ENCODE peak calls at places on chromosomes 11 and 22, in eight cellular contexts. One of them, this sample, is unnamed.

GRCh38 chr11:115054541-115055538 is 376.5 kb downstream of the NXPE2 start:
- DNase-seq in kidney: no peak
- DNase-seq in HCT116: no peak
- DNase-seq in GM23338: no peak
- DNase-seq in psoas muscle: no peak
- DNase-seq in breast epithelium: no peak
- DNase-seq in AG04450: no peak
- DNase-seq in tibial artery: no peak
- DNase-seq in this sample: no peak

GRCh38 chr11:57205046-57205671 is 23.4 kb downstream of the LRRC55 start:
- DNase-seq in kidney: no peak
- DNase-seq in HCT116: no peak
- DNase-seq in GM23338: peak
- DNase-seq in psoas muscle: peak
- DNase-seq in breast epithelium: no peak
- DNase-seq in AG04450: no peak
- DNase-seq in tibial artery: no peak
- DNase-seq in this sample: no peak

GRCh38 chr11:79249341-79249993 is 191.4 kb downstream of the TENM4 start:
- DNase-seq in kidney: no peak
- DNase-seq in HCT116: no peak
- DNase-seq in GM23338: no peak
- DNase-seq in psoas muscle: no peak
- DNase-seq in breast epithelium: no peak
- DNase-seq in AG04450: no peak
- DNase-seq in tibial artery: no peak
- DNase-seq in this sample: no peak

GRCh38 chr11:75349540-75350116 is 1.8 kb downstream of the ARRB1 start:
- DNase-seq in kidney: peak
- DNase-seq in HCT116: no peak
- DNase-seq in GM23338: no peak
- DNase-seq in psoas muscle: peak
- DNase-seq in breast epithelium: no peak
- DNase-seq in AG04450: no peak
- DNase-seq in tibial artery: peak
- DNase-seq in this sample: no peak

GRCh38 chr11:130706572-130706971 is 209.7 kb downstream of the SNX19 start:
- DNase-seq in kidney: no peak
- DNase-seq in HCT116: no peak
- DNase-seq in GM23338: no peak
- DNase-seq in psoas muscle: no peak
- DNase-seq in breast epithelium: no peak
- DNase-seq in AG04450: no peak
- DNase-seq in tibial artery: no peak
- DNase-seq in this sample: no peak

GRCh38 chr11:107631043-107631442 is 40.1 kb downstream of the ELMOD1 start:
- DNase-seq in kidney: no peak
- DNase-seq in HCT116: no peak
- DNase-seq in GM23338: no peak
- DNase-seq in psoas muscle: no peak
- DNase-seq in breast epithelium: no peak
- DNase-seq in AG04450: no peak
- DNase-seq in tibial artery: no peak
- DNase-seq in this sample: no peak

GRCh38 chr22:39405346-39406085 is 5.9 kb downstream of the TAB1 start:
- DNase-seq in kidney: peak
- DNase-seq in HCT116: no peak
- DNase-seq in GM23338: no peak
- DNase-seq in psoas muscle: peak
- DNase-seq in breast epithelium: no peak
- DNase-seq in AG04450: no peak
- DNase-seq in tibial artery: no peak
- DNase-seq in this sample: no peak

GRCh38 chr22:49524362-49524761 is 303.3 kb downstream of the BRD1 start:
- DNase-seq in kidney: no peak
- DNase-seq in HCT116: no peak
- DNase-seq in GM23338: no peak
- DNase-seq in psoas muscle: no peak
- DNase-seq in breast epithelium: no peak
- DNase-seq in AG04450: no peak
- DNase-seq in tibial artery: no peak
- DNase-seq in this sample: no peak

GRCh38 chr22:44870021-44870420 is 117.6 kb downstream of the ARHGAP8 start:
- DNase-seq in kidney: peak
- DNase-seq in HCT116: peak
- DNase-seq in GM23338: peak
- DNase-seq in psoas muscle: no peak
- DNase-seq in breast epithelium: no peak
- DNase-seq in AG04450: no peak
- DNase-seq in tibial artery: no peak
- DNase-seq in this sample: peak

GRCh38 chr22:50626856-50627451 is 998 bp downstream of the ARSA start:
- DNase-seq in kidney: peak
- DNase-seq in HCT116: no peak
- DNase-seq in GM23338: no peak
- DNase-seq in psoas muscle: peak
- DNase-seq in breast epithelium: peak
- DNase-seq in AG04450: no peak
- DNase-seq in tibial artery: no peak
- DNase-seq in this sample: peak

GRCh38 chr11:117134431-117134830 is 9.7 kb upstream of the PAFAH1B2 start:
- DNase-seq in kidney: no peak
- DNase-seq in HCT116: no peak
- DNase-seq in GM23338: no peak
- DNase-seq in psoas muscle: no peak
- DNase-seq in breast epithelium: no peak
- DNase-seq in AG04450: no peak
- DNase-seq in tibial artery: no peak
- DNase-seq in this sample: peak

GRCh38 chr11:122173587-122173986 is 57.6 kb upstream of the BLID start:
- DNase-seq in kidney: no peak
- DNase-seq in HCT116: no peak
- DNase-seq in GM23338: no peak
- DNase-seq in psoas muscle: no peak
- DNase-seq in breast epithelium: no peak
- DNase-seq in AG04450: no peak
- DNase-seq in tibial artery: no peak
- DNase-seq in this sample: no peak

GRCh38 chr11:134864968-134865305 is 452.9 kb upstream of the B3GAT1 start:
- DNase-seq in kidney: no peak
- DNase-seq in HCT116: no peak
- DNase-seq in GM23338: no peak
- DNase-seq in psoas muscle: no peak
- DNase-seq in breast epithelium: no peak
- DNase-seq in AG04450: no peak
- DNase-seq in tibial artery: no peak
- DNase-seq in this sample: no peak

GRCh38 chr22:33883561-33883960 is 36.7 kb downstream of the LARGE1 start:
- DNase-seq in kidney: no peak
- DNase-seq in HCT116: no peak
- DNase-seq in GM23338: no peak
- DNase-seq in psoas muscle: peak
- DNase-seq in breast epithelium: no peak
- DNase-seq in AG04450: no peak
- DNase-seq in tibial artery: no peak
- DNase-seq in this sample: peak

GRCh38 chr11:75563978-75564552 is 2.0 kb downstream of the SERPINH1 start:
- DNase-seq in kidney: peak
- DNase-seq in HCT116: no peak
- DNase-seq in GM23338: peak
- DNase-seq in psoas muscle: peak
- DNase-seq in breast epithelium: no peak
- DNase-seq in AG04450: peak
- DNase-seq in tibial artery: peak
- DNase-seq in this sample: no peak

GRCh38 chr11:72930011-72930410 is 115.8 kb downstream of the ATG16L2 start:
- DNase-seq in kidney: no peak
- DNase-seq in HCT116: no peak
- DNase-seq in GM23338: peak
- DNase-seq in psoas muscle: no peak
- DNase-seq in breast epithelium: no peak
- DNase-seq in AG04450: no peak
- DNase-seq in tibial artery: no peak
- DNase-seq in this sample: no peak

GRCh38 chr11:113286509-113287497 is 27.6 kb upstream of the TTC12 start:
- DNase-seq in kidney: no peak
- DNase-seq in HCT116: no peak
- DNase-seq in GM23338: no peak
- DNase-seq in psoas muscle: no peak
- DNase-seq in breast epithelium: no peak
- DNase-seq in AG04450: no peak
- DNase-seq in tibial artery: no peak
- DNase-seq in this sample: no peak

GRCh38 chr11:88051386-88051785 is 123.9 kb downstream of the RAB38 start:
- DNase-seq in kidney: no peak
- DNase-seq in HCT116: no peak
- DNase-seq in GM23338: no peak
- DNase-seq in psoas muscle: no peak
- DNase-seq in breast epithelium: no peak
- DNase-seq in AG04450: peak
- DNase-seq in tibial artery: no peak
- DNase-seq in this sample: peak

GRCh38 chr22:28142361-28142801 is 223.3 kb upstream of the PITPNB start:
- DNase-seq in kidney: no peak
- DNase-seq in HCT116: no peak
- DNase-seq in GM23338: no peak
- DNase-seq in psoas muscle: no peak
- DNase-seq in breast epithelium: no peak
- DNase-seq in AG04450: peak
- DNase-seq in tibial artery: no peak
- DNase-seq in this sample: peak

GRCh38 chr11:126147268-126148111 is 64.0 kb downstream of the RPUSD4 start:
- DNase-seq in kidney: no peak
- DNase-seq in HCT116: no peak
- DNase-seq in GM23338: peak
- DNase-seq in psoas muscle: no peak
- DNase-seq in breast epithelium: no peak
- DNase-seq in AG04450: no peak
- DNase-seq in tibial artery: no peak
- DNase-seq in this sample: no peak

GRCh38 chr11:72352859-72353551 is 81.3 kb downstream of the CLPB start:
- DNase-seq in kidney: no peak
- DNase-seq in HCT116: no peak
- DNase-seq in GM23338: peak
- DNase-seq in psoas muscle: no peak
- DNase-seq in breast epithelium: no peak
- DNase-seq in AG04450: peak
- DNase-seq in tibial artery: no peak
- DNase-seq in this sample: no peak

GRCh38 chr22:40434101-40434500 is 63.7 kb downstream of the SGSM3 start:
- DNase-seq in kidney: no peak
- DNase-seq in HCT116: no peak
- DNase-seq in GM23338: no peak
- DNase-seq in psoas muscle: no peak
- DNase-seq in breast epithelium: no peak
- DNase-seq in AG04450: no peak
- DNase-seq in tibial artery: no peak
- DNase-seq in this sample: peak

DNA sequence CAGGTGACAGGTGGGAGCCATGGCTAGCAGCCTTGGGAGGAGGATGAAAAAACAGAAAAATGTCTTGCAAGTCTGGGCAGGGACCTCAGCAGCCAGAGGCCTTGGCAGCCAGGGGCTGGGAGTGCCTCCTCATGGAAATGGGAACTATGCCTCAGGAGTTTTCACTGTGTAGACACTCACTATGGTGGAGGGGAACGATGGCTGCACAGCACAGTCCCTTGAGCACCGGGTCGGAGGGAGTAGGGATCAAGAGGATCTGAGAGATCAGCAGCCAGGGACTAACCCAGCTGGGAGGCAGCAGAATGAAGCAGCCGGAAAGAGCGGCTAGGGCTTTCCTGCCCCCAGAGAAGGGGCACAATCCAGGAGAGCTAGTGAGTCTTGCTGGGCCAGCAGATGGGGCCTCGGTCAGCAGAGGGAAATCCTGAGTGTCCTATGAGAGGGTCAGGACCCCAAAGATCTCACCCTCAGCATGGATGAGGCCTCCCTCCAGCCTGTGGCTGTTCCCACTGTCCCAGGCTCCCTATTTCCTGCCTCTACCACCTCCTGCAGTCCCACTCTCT is 6.2 kb upstream of the FTH1 start:
- DNase-seq in kidney: no peak
- DNase-seq in HCT116: no peak
- DNase-seq in GM23338: no peak
- DNase-seq in psoas muscle: no peak
- DNase-seq in breast epithelium: peak
- DNase-seq in AG04450: no peak
- DNase-seq in tibial artery: peak
- DNase-seq in this sample: no peak
- TF ChIP-seq CTCF in kidney: no peak
- TF ChIP-seq CTCF in HCT116: no peak
- TF ChIP-seq CTCF in GM23338: no peak
- TF ChIP-seq CTCF in psoas muscle: no peak
- TF ChIP-seq CTCF in breast epithelium: no peak
- TF ChIP-seq CTCF in AG04450: no peak
- TF ChIP-seq CTCF in tibial artery: no peak
- TF ChIP-seq CTCF in this sample: no peak

GRCh38 chr11:102399189-102399588 is 52.2 kb downstream of the BIRC2 start:
- DNase-seq in kidney: no peak
- DNase-seq in HCT116: no peak
- DNase-seq in GM23338: no peak
- DNase-seq in psoas muscle: no peak
- DNase-seq in breast epithelium: no peak
- DNase-seq in AG04450: no peak
- DNase-seq in tibial artery: no peak
- DNase-seq in this sample: no peak
- H3K27ac ChIP-seq in kidney: no peak
- H3K27ac ChIP-seq in HCT116: no peak
- H3K27ac ChIP-seq in GM23338: no peak
- H3K27ac ChIP-seq in psoas muscle: no peak
- H3K27ac ChIP-seq in breast epithelium: no peak
- H3K27ac ChIP-seq in AG04450: no peak
- H3K27ac ChIP-seq in tibial artery: no peak
- H3K27ac ChIP-seq in this sample: no peak

GRCh38 chr22:35257321-35258143 is at the start of gene HMGXB4:
- DNase-seq in kidney: peak
- DNase-seq in HCT116: peak
- DNase-seq in GM23338: peak
- DNase-seq in psoas muscle: peak
- DNase-seq in breast epithelium: peak
- DNase-seq in AG04450: peak
- DNase-seq in tibial artery: peak
- DNase-seq in this sample: peak
- TF ChIP-seq CTCF in kidney: no peak
- TF ChIP-seq CTCF in HCT116: no peak
- TF ChIP-seq CTCF in GM23338: no peak
- TF ChIP-seq CTCF in psoas muscle: peak
- TF ChIP-seq CTCF in breast epithelium: no peak
- TF ChIP-seq CTCF in AG04450: no peak
- TF ChIP-seq CTCF in tibial artery: peak
- TF ChIP-seq CTCF in this sample: no peak

DNA sequence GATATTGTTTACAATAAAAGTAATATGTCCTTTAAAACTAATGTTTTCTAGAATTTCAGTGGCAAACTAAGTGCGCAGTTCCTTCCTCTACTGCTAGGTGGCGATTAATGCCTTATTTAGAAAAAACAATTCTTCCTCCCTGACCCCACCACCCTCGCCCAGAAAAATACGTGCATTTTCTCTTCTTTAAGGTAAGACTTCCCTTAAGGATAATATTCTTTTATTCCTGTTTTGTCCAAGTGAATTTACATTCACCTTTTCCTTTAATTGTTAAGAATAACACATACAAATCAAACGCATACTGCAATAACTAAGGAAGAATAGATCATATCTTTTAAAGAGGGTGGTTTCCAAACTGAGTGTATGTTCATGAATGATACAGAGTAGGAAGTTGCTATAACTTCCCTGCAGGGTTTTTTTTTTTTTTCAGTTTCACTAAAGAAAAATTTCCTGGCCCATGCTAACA is 17.0 kb upstream of the PSMA1 start:
- DNase-seq in kidney: no peak
- DNase-seq in HCT116: no peak
- DNase-seq in GM23338: peak
- DNase-seq in psoas muscle: no peak
- DNase-seq in breast epithelium: no peak
- DNase-seq in AG04450: no peak
- DNase-seq in tibial artery: peak
- DNase-seq in this sample: no peak
- H3K27ac ChIP-seq in kidney: no peak
- H3K27ac ChIP-seq in HCT116: no peak
- H3K27ac ChIP-seq in GM23338: no peak
- H3K27ac ChIP-seq in psoas muscle: no peak
- H3K27ac ChIP-seq in breast epithelium: no peak
- H3K27ac ChIP-seq in AG04450: no peak
- H3K27ac ChIP-seq in tibial artery: no peak
- H3K27ac ChIP-seq in this sample: no peak